ENCODE peak calls at places on chromosomes 6 and 20, in five cellular contexts. U is adrenal gland, R is DND-41, V is GM23248, G is upper lobe of right lung. B is an unnamed sample.
A peak's percentile ranks its signal among the peaks of the same experiment; 100 is the strongest.

GRCh38 chr20:47887064-47887463 is 101.8 kb upstream of the SULF2 start:
- DNase-seq in U (no peak), R (no peak), V (no peak), G (no peak), B (no peak)

GRCh38 chr6:27188206-27188884 is 59.2 kb upstream of the PRSS16 start:
- DNase-seq in U (peak; percentile 72), R (peak; percentile 52), V (peak; percentile 91), G (peak; percentile 77), B (peak; percentile 73)

GRCh38 chr20:11204926-11205768 is 531.3 kb upstream of the JAG1 start:
- DNase-seq in U (peak; percentile 74), R (peak; percentile 33), V (peak; percentile 75), G (no peak), B (peak; percentile 78)

GRCh38 chr6:3348821-3349220 is 90.1 kb downstream of the PSMG4 start:
- DNase-seq in U (no peak), R (no peak), V (no peak), G (no peak), B (no peak)

GRCh38 chr20:58850693-58851174 is at the start of gene GNAS-AS1:
- DNase-seq in U (peak; percentile 68), R (no peak), V (peak; percentile 82), G (peak; percentile 87), B (peak; percentile 84)

GRCh38 chr20:50020283-50020682 is 37.5 kb downstream of the SNAI1 start:
- DNase-seq in U (no peak), R (no peak), V (peak; percentile 75), G (no peak), B (no peak)

GRCh38 chr6:149508485-149508884 is 23.7 kb upstream of the ZC3H12D start:
- DNase-seq in U (no peak), R (no peak), V (no peak), G (no peak), B (no peak)

GRCh38 chr6:134795001-134795400 is 154.9 kb downstream of the ALDH8A1 start:
- DNase-seq in U (no peak), R (no peak), V (no peak), G (no peak), B (no peak)

GRCh38 chr6:28282923-28283322 is 1.6 kb downstream of the PGBD1 start:
- DNase-seq in U (no peak), R (peak; percentile 9), V (peak; percentile 17), G (no peak), B (no peak)

GRCh38 chr6:135537782-135538301 is 40.3 kb upstream of the AHI1 start:
- DNase-seq in U (no peak), R (no peak), V (peak; percentile 89), G (no peak), B (no peak)

GRCh38 chr6:34359438-34360158 is 32.9 kb downstream of the NUDT3 start:
- DNase-seq in U (no peak), R (no peak), V (peak; percentile 43), G (no peak), B (no peak)

GRCh38 chr20:20341371-20341770 is 26.5 kb upstream of the INSM1 start:
- DNase-seq in U (no peak), R (no peak), V (no peak), G (no peak), B (no peak)

GRCh38 chr20:13095013-13095412 is 86.2 kb downstream of the SPTLC3 start:
- DNase-seq in U (no peak), R (no peak), V (no peak), G (no peak), B (no peak)

GRCh38 chr6:139475231-139475630 is 100.8 kb upstream of the CITED2 start:
- DNase-seq in U (no peak), R (no peak), V (no peak), G (no peak), B (no peak)

GRCh38 chr6:68054776-68055175 is 580.3 kb upstream of the ADGRB3 start:
- DNase-seq in U (no peak), R (no peak), V (no peak), G (no peak), B (no peak)

GRCh38 chr6:104527761-104528415 is 331.8 kb downstream of the HACE1 start:
- DNase-seq in U (peak; percentile 54), R (no peak), V (peak; percentile 43), G (no peak), B (peak; percentile 52)

GRCh38 chr20:2707353-2708072 is 14.9 kb downstream of the EBF4 start:
- DNase-seq in U (no peak), R (no peak), V (no peak), G (no peak), B (no peak)

GRCh38 chr6:14272111-14273085 is 154.8 kb downstream of the CD83 start:
- DNase-seq in U (no peak), R (no peak), V (peak; percentile 52), G (no peak), B (no peak)

GRCh38 chr6:160435935-160436334 is 87.8 kb downstream of the SLC22A3 start:
- DNase-seq in U (no peak), R (no peak), V (no peak), G (no peak), B (no peak)

GRCh38 chr6:158561247-158561884 is 1.5 kb downstream of the TMEM181 start:
- DNase-seq in U (peak; percentile 48), R (no peak), V (no peak), G (no peak), B (no peak)

GRCh38 chr6:69791065-69791471 is 5.7 kb downstream of the LMBRD1 start:
- DNase-seq in U (no peak), R (no peak), V (peak; percentile 47), G (no peak), B (no peak)

GRCh38 chr20:37346526-37347346 is 796 bp downstream of the SRC start:
- DNase-seq in U (no peak), R (no peak), V (peak; percentile 35), G (no peak), B (no peak)

GRCh38 chr6:121765060-121765459 is 329.6 kb downstream of the GJA1 start:
- DNase-seq in U (no peak), R (no peak), V (no peak), G (no peak), B (no peak)

GRCh38 chr6:156954191-156954590 is 177.0 kb downstream of the ARID1B start:
- DNase-seq in U (no peak), R (no peak), V (peak; percentile 57), G (no peak), B (no peak)

GRCh38 chr20:57695012-57695411 is 14.8 kb downstream of the PMEPA1 start:
- DNase-seq in U (no peak), R (no peak), V (no peak), G (peak; percentile 82), B (no peak)

GRCh38 chr20:61299088-61299487 is 47.0 kb downstream of the CDH4 start:
- DNase-seq in U (no peak), R (no peak), V (no peak), G (no peak), B (no peak)

GRCh38 chr6:111823831-111824607 is 49.2 kb downstream of the FYN start:
- DNase-seq in U (no peak), R (no peak), V (peak; percentile 77), G (no peak), B (no peak)

GRCh38 chr6:71619836-71620235 is 266.5 kb upstream of the RIMS1 start:
- DNase-seq in U (no peak), R (no peak), V (peak; percentile 50), G (no peak), B (no peak)

GRCh38 chr6:119738425-119738824 is 388.9 kb upstream of the MAN1A1 start:
- DNase-seq in U (no peak), R (no peak), V (no peak), G (no peak), B (no peak)

GRCh38 chr20:3470208-3470626 is 601 bp upstream of the ATRN start:
- DNase-seq in U (peak; percentile 74), R (no peak), V (no peak), G (no peak), B (no peak)

GRCh38 chr20:4876731-4877130 is 124.6 kb downstream of the SLC23A2 start:
- DNase-seq in U (peak; percentile 21), R (no peak), V (no peak), G (no peak), B (no peak)

GRCh38 chr20:6583134-6583738 is 184.2 kb upstream of the BMP2 start:
- DNase-seq in U (peak; percentile 66), R (peak; percentile 6), V (peak; percentile 69), G (peak; percentile 62), B (peak; percentile 49)

GRCh38 chr6:16135078-16135477 is 6.2 kb downstream of the MYLIP start:
- DNase-seq in U (no peak), R (no peak), V (no peak), G (no peak), B (no peak)
- H3K4me1 ChIP-seq in U (peaks cover 48% of the 10 kb centered on the region), R (peaks cover 3% of the 10 kb centered on the region), V (peaks cover 32% of the 10 kb centered on the region), G (peaks cover 79% of the 10 kb centered on the region), B (peaks cover 33% of the 10 kb centered on the region)

DNA sequence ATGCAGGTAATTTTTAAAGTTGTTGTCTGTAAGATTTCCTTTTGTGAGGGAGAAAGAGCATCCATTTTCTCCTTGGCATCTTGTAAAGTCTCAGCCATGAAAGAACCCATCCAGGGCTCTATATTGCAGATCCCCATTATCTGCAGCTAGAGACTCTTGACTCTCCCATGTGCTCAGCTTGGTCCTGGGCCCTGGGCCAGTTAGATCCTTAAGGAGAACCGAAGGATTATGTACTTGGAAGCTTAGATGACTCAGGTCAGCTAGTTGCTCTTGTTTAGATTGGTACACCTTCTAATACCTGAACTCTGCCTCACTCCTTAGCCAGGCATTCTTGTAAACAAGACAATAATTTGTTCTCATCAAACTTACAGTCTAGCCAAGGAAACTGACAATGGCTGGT is 1617.6 kb downstream of the KHDRBS2 start:
- DNase-seq in U (no peak), R (no peak), V (no peak), G (no peak), B (no peak)
- H3K9me3 ChIP-seq in U (no peaks in the 10 kb centered on the region), R (peaks cover 7% of the 10 kb centered on the region), V (no peaks in the 10 kb centered on the region), G (peaks cover 5% of the 10 kb centered on the region), B (no peaks in the 10 kb centered on the region)

DNA sequence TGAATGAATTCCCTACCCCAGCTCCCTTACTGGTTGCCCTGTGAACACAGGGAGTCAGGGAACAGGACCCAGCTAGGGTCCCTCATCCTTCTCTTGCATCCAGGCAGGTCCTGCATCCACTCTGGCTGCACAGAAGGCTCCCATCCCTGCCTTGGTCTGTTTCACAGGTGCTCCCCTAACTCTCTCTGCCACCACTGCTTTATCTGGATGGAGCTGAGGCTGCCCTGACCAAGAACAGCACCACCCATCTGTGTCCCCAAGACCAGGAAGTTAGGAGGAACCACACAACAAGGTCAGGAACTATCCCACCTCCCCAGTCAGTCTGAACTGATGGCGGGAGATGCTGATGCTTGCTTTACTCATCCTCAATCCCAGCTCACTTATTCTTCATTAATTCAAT is 16.2 kb upstream of the HLA-G start:
- DNase-seq in U (no peak), R (no peak), V (no peak), G (no peak), B (no peak)
- H3K27ac ChIP-seq in U (no peak overlapping the region), R (no peak overlapping the region), V (no peak overlapping the region), G (no peak overlapping the region), B (no peak overlapping the region)

DNA sequence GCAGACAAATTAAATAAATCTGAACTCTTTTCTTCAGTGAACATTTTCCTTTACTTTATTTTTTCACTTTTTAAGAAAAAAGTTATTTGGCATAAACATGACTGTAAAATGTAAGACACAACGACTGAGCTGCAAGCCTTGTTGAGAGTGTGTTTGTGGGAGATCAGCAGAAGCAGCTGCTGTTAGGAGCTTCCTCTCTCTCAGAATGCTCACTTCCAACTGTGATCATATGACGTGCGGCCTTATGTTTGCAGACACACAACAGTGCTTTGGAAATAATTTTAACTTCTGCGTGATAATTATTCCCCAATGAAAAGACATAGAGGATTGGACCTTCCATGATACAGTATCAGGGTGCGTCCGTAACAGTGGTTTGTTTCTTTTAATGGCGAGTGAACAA is 104.0 kb downstream of the ARHGAP18 start:
- DNase-seq in U (no peak), R (no peak), V (no peak), G (no peak), B (no peak)
- H3K4me1 ChIP-seq in U (peaks cover 6% of the 10 kb centered on the region), R (no peaks in the 10 kb centered on the region), V (peaks cover 14% of the 10 kb centered on the region), G (no peaks in the 10 kb centered on the region), B (no peaks in the 10 kb centered on the region)

GRCh38 chr6:170099387-170099786 is 191.5 kb downstream of the DLL1 start:
- DNase-seq in U (peak; percentile 37), R (no peak), V (no peak), G (no peak), B (no peak)
- H3K9me3 ChIP-seq in U (no peaks in the 10 kb centered on the region), R (no peaks in the 10 kb centered on the region), V (no peaks in the 10 kb centered on the region), G (no peaks in the 10 kb centered on the region), B (no peaks in the 10 kb centered on the region)